ENCODE peak calls at places on chromosomes 3 and 15, in nine cellular contexts. H, Y, Q, K, B, C, U, P and R are unnamed samples.

GRCh38 chr15:69193948-69194827 is 33.8 kb downstream of the GLCE start:
- DNase-seq in U (no peak), Q (peak), C (no peak), H (no peak), Y (no peak), K (no peak), P (no peak), B (peak), R (peak)

GRCh38 chr3:107392549-107393165 is 15.4 kb downstream of the CCDC54 start:
- DNase-seq in P (no peak), C (no peak), B (peak), H (no peak), Y (no peak), U (no peak), K (no peak), Q (peak), R (peak)

GRCh38 chr3:15315003-15315402 is 17.4 kb downstream of the SH3BP5 start:
- DNase-seq in H (no peak), Y (no peak), Q (peak), P (no peak), B (peak), K (no peak), C (no peak), U (no peak), R (no peak)

GRCh38 chr15:66700802-66701421 is 1.1 kb upstream of the SMAD6 start:
- DNase-seq in Q (peak), Y (peak), C (peak), H (peak), B (peak), P (peak), K (peak), U (peak), R (peak)

GRCh38 chr3:54906763-54907162 is 21.1 kb downstream of the LRTM1 start:
- DNase-seq in H (no peak), Y (no peak), Q (no peak), U (no peak), P (no peak), B (no peak), K (no peak), C (no peak), R (no peak)

GRCh38 chr3:171833775-171834460 is 9.2 kb upstream of the TMEM212 start:
- DNase-seq in B (peak), U (no peak), H (no peak), C (no peak), P (no peak), Y (peak), Q (peak), K (no peak), R (peak)

GRCh38 chr3:143901105-143901504 is 52.8 kb upstream of the SLC9A9 start:
- DNase-seq in Q (peak), U (no peak), P (no peak), B (peak), H (no peak), Y (no peak), C (no peak), K (no peak), R (peak)

GRCh38 chr3:132448211-132448961 is 31.1 kb downstream of the DNAJC13 start:
- DNase-seq in U (no peak), H (no peak), B (no peak), C (peak), K (no peak), Y (no peak), Q (peak), P (no peak), R (no peak)

GRCh38 chr3:77869423-77869822 is 829.5 kb downstream of the ROBO2 start:
- DNase-seq in P (no peak), B (no peak), C (no peak), Q (no peak), K (no peak), U (no peak), H (no peak), Y (no peak), R (no peak)

GRCh38 chr3:107468782-107469181 is 54.0 kb upstream of the BBX start:
- DNase-seq in B (no peak), K (no peak), C (no peak), U (no peak), Q (no peak), P (no peak), Y (no peak), H (no peak), R (no peak)

GRCh38 chr15:42107483-42107882 is 13.1 kb upstream of the PLA2G4D start:
- DNase-seq in Y (peak), U (no peak), B (no peak), P (no peak), H (no peak), K (no peak), C (no peak), Q (no peak), R (no peak)

GRCh38 chr3:137259709-137260108 is 301.9 kb downstream of the IL20RB start:
- DNase-seq in U (no peak), Y (no peak), Q (no peak), P (peak), C (no peak), B (no peak), H (no peak), K (no peak), R (no peak)

GRCh38 chr3:128355549-128355930 is 111.2 kb downstream of the DNAJB8 start:
- DNase-seq in U (no peak), B (no peak), P (no peak), Y (no peak), Q (no peak), K (no peak), H (no peak), C (no peak), R (no peak)

GRCh38 chr3:157443873-157444770 is 7.5 kb downstream of the PTX3 start:
- DNase-seq in B (no peak), P (no peak), U (no peak), H (no peak), Y (no peak), C (no peak), K (no peak), Q (peak), R (peak)

GRCh38 chr3:128424508-128425069 is 42.1 kb downstream of the DNAJB8 start:
- DNase-seq in U (no peak), C (no peak), H (no peak), Y (no peak), K (no peak), P (no peak), B (no peak), Q (peak), R (no peak)

GRCh38 chr3:187958432-187959003 is 195.4 kb upstream of the LPP start:
- DNase-seq in H (peak), P (no peak), B (no peak), C (no peak), Q (no peak), Y (no peak), U (peak), K (peak), R (no peak)

GRCh38 chr3:189270248-189270832 is 98.6 kb downstream of the TPRG1 start:
- DNase-seq in H (no peak), K (peak), U (no peak), B (peak), Q (peak), P (peak), C (peak), Y (peak), R (peak)

GRCh38 chr3:142976621-142977398 is 13.3 kb upstream of the PAQR9 start:
- DNase-seq in U (no peak), Q (peak), H (no peak), C (peak), B (peak), Y (peak), P (no peak), K (no peak), R (peak)

GRCh38 chr15:71685420-71685993 is 124.8 kb upstream of the NR2E3 start:
- DNase-seq in U (no peak), Q (no peak), B (no peak), K (no peak), Y (no peak), H (no peak), P (no peak), C (no peak), R (peak)

GRCh38 chr3:29925150-29925549 is 644.3 kb downstream of the RBMS3 start:
- DNase-seq in Y (no peak), K (no peak), C (no peak), H (no peak), U (no peak), Q (peak), B (no peak), P (no peak), R (no peak)

GRCh38 chr3:173371848-173372487 is 25.6 kb upstream of the NLGN1 start:
- DNase-seq in B (peak), U (no peak), K (no peak), C (no peak), P (peak), H (no peak), Q (peak), Y (peak), R (peak)

GRCh38 chr15:99974246-99974645 is 241.0 kb upstream of the LYSMD4 start:
- DNase-seq in B (no peak), Q (no peak), P (no peak), U (no peak), C (no peak), H (no peak), Y (no peak), K (no peak), R (no peak)

GRCh38 chr3:182220013-182220412 is 508.3 kb downstream of the SOX2 start:
- DNase-seq in Q (no peak), H (no peak), U (no peak), B (no peak), K (no peak), Y (no peak), C (no peak), P (no peak), R (no peak)

GRCh38 chr15:25691544-25692430 is 171.3 kb downstream of the ATP10A start:
- DNase-seq in U (no peak), K (no peak), Q (peak), Y (no peak), B (no peak), C (no peak), H (no peak), P (no peak), R (peak)

GRCh38 chr3:14329116-14329830 is 73.1 kb upstream of the SLC6A6 start:
- DNase-seq in P (no peak), U (no peak), Y (no peak), H (no peak), C (no peak), K (no peak), Q (peak), B (no peak), R (peak)

GRCh38 chr3:24299236-24299635 is 195.4 kb downstream of the THRB start:
- DNase-seq in Y (no peak), H (no peak), Q (peak), P (no peak), B (no peak), C (no peak), K (no peak), U (no peak), R (peak)

GRCh38 chr3:23926246-23926645 is 9.3 kb downstream of the RPL15 start:
- DNase-seq in U (no peak), Y (no peak), P (no peak), B (no peak), H (no peak), Q (no peak), C (no peak), K (no peak), R (no peak)

GRCh38 chr15:96264351-96264798 is 66.1 kb upstream of the NR2F2 start:
- DNase-seq in Q (no peak), P (no peak), B (no peak), Y (no peak), H (no peak), C (no peak), K (no peak), U (no peak), R (no peak)

GRCh38 chr3:172002512-172003078 is 36.8 kb upstream of the FNDC3B start:
- DNase-seq in B (no peak), U (no peak), Y (no peak), P (no peak), K (no peak), C (no peak), H (no peak), Q (no peak), R (peak)

GRCh38 chr3:127419641-127420354 is 132.0 kb upstream of the PRR20G start:
- DNase-seq in Y (no peak), U (no peak), B (no peak), Q (no peak), C (no peak), H (no peak), K (no peak), P (peak), R (no peak)

GRCh38 chr15:97968380-97968779 is 7.9 kb downstream of the ARRDC4 start:
- DNase-seq in P (no peak), C (no peak), H (no peak), Q (peak), U (no peak), B (peak), Y (no peak), K (no peak), R (peak)

GRCh38 chr3:125115640-125116039 is 59.8 kb upstream of the HEG1 start:
- DNase-seq in H (no peak), C (peak), Q (peak), U (no peak), P (no peak), K (no peak), B (no peak), Y (no peak), R (peak)

GRCh38 chr3:113906568-113907140 is 41.2 kb upstream of the ZDHHC23 start:
- DNase-seq in P (no peak), H (no peak), K (no peak), U (no peak), Y (no peak), C (no peak), B (no peak), Q (no peak), R (no peak)

GRCh38 chr3:4394048-4394447 is 73.0 kb downstream of the SUMF1 start:
- DNase-seq in B (no peak), P (no peak), Q (peak), K (peak), H (peak), U (peak), Y (no peak), C (no peak), R (no peak)

GRCh38 chr3:72697717-72698116 is 150.5 kb downstream of the SHQ1 start:
- DNase-seq in H (no peak), P (no peak), K (no peak), B (no peak), Q (no peak), U (no peak), C (no peak), Y (no peak), R (no peak)

GRCh38 chr3:133296315-133296917 is 103.4 kb upstream of the BFSP2 start:
- DNase-seq in Q (no peak), C (no peak), K (no peak), P (no peak), Y (no peak), B (no peak), H (no peak), U (no peak), R (no peak)